ENCODE peak calls at places on chromosomes 7 and 10, in five cellular contexts. S, V, G, M and W are unnamed samples.

GRCh38 chr10:42979181-42979580 is 97.7 kb upstream of the RET start:
- DNase-seq in S (no peak), V (no peak), G (no peak), M (no peak), W (no peak)

GRCh38 chr7:132580277-132580676 is 4.0 kb upstream of the PLXNA4 start:
- DNase-seq in S (no peak), V (no peak), G (no peak), M (no peak), W (no peak)

GRCh38 chr10:71888623-71889387 is 37.8 kb upstream of the PSAP start:
- DNase-seq in S (peak), V (peak), G (no peak), M (peak), W (peak)

GRCh38 chr7:51328351-51328801 is 11.8 kb upstream of the COBL start:
- DNase-seq in S (no peak), V (no peak), G (no peak), M (no peak), W (no peak)

GRCh38 chr7:72020301-72020700 is 391.8 kb downstream of the CALN1 start:
- DNase-seq in S (no peak), V (no peak), G (no peak), M (no peak), W (no peak)

GRCh38 chr7:77696643-77697534 is 630 bp downstream of the RSBN1L start:
- DNase-seq in S (peak), V (peak), G (peak), M (peak), W (peak)

GRCh38 chr7:96786998-96787395 is 77.4 kb upstream of the SEM1 start:
- DNase-seq in S (no peak), V (no peak), G (peak), M (no peak), W (no peak)

GRCh38 chr7:40694041-40694809 is 559.4 kb downstream of the SUGCT start:
- DNase-seq in S (no peak), V (no peak), G (no peak), M (no peak), W (no peak)

GRCh38 chr7:120709931-120710330 is 148.0 kb downstream of the TSPAN12 start:
- DNase-seq in S (no peak), V (no peak), G (no peak), M (peak), W (no peak)

GRCh38 chr10:37747081-37747480 is 110.3 kb downstream of the ZNF248 start:
- DNase-seq in S (no peak), V (no peak), G (no peak), M (no peak), W (no peak)

GRCh38 chr7:8176370-8177081 is 85.4 kb downstream of the ICA1 start:
- DNase-seq in S (no peak), V (peak), G (no peak), M (no peak), W (no peak)

GRCh38 chr7:94436018-94436604 is 41.4 kb downstream of the COL1A2 start:
- DNase-seq in S (no peak), V (peak), G (peak), M (peak), W (peak)

GRCh38 chr7:141097430-141097829 is 23.6 kb downstream of the TMEM178B start:
- DNase-seq in S (no peak), V (no peak), G (no peak), M (no peak), W (no peak)

GRCh38 chr7:5424689-5425506 is 1.3 kb upstream of the TNRC18 start:
- DNase-seq in S (peak), V (no peak), G (no peak), M (peak), W (peak)

GRCh38 chr7:152709307-152710133 is 33.6 kb upstream of the XRCC2 start:
- DNase-seq in S (no peak), V (no peak), G (no peak), M (no peak), W (no peak)

GRCh38 chr7:117666019-117666418 is 186.2 kb downstream of the CFTR start:
- DNase-seq in S (no peak), V (no peak), G (no peak), M (peak), W (no peak)

GRCh38 chr7:3065724-3066143 is 22.1 kb upstream of the CARD11 start:
- DNase-seq in S (peak), V (peak), G (peak), M (peak), W (no peak)

GRCh38 chr10:7945469-7946187 is 108.9 kb upstream of the GATA3 start:
- DNase-seq in S (no peak), V (no peak), G (no peak), M (no peak), W (no peak)

GRCh38 chr10:118850418-118851061 is 95.8 kb upstream of the CACUL1 start:
- DNase-seq in S (peak), V (peak), G (peak), M (peak), W (peak)

GRCh38 chr7:82015751-82016150 is 245.9 kb upstream of the HGF start:
- DNase-seq in S (no peak), V (no peak), G (no peak), M (no peak), W (no peak)